ENCODE peak calls at places on chromosome 1, in four cellular contexts. B is fibroblast of lung, K is lower lobe of right lung, E is tibial nerve. F is an unnamed sample.

GRCh38 chr1:226973371-226973897 is 33.3 kb downstream of the COQ8A start:
- DNase-seq in B (no peak), K (no peak), E (no peak), F (peak)

GRCh38 chr1:114152211-114153050 is 1.2 kb downstream of the SYT6 start:
- DNase-seq in E (no peak), B (peak), K (peak), F (peak)

GRCh38 chr1:151130837-151131586 is 15.4 kb downstream of the SEMA6C start:
- DNase-seq in K (peak), B (peak), E (peak), F (peak)

GRCh38 chr1:118785246-118785645 is 202.9 kb downstream of the TBX15 start:
- DNase-seq in B (no peak), E (peak), K (no peak), F (peak)

GRCh38 chr1:226603030-226603960 is 54.7 kb downstream of the STUM start:
- DNase-seq in B (peak), E (peak), K (no peak), F (peak)

GRCh38 chr1:202311880-202312635 is 29.7 kb downstream of the UBE2T start:
- DNase-seq in K (no peak), E (no peak), B (no peak), F (no peak)

GRCh38 chr1:87833158-87833557 is 504.5 kb downstream of the LMO4 start:
- DNase-seq in K (no peak), B (peak), E (no peak), F (peak)

GRCh38 chr1:100034465-100034864 is 64.7 kb downstream of the SLC35A3 start:
- DNase-seq in B (peak), E (no peak), K (no peak), F (peak)

GRCh38 chr1:16231331-16232315 is 5.4 kb downstream of the CPLANE2 start:
- DNase-seq in K (peak), B (no peak), E (no peak), F (no peak)

GRCh38 chr1:154559496-154559950 is 1.1 kb upstream of the UBE2Q1 start:
- DNase-seq in B (peak), E (peak), K (peak), F (peak)

GRCh38 chr1:57162607-57163235 is 196.9 kb upstream of the C8B start:
- DNase-seq in K (no peak), B (no peak), E (no peak), F (no peak)

GRCh38 chr1:214604543-214604942 is 1.5 kb downstream of the CENPF start:
- DNase-seq in K (no peak), B (no peak), E (no peak), F (peak)

GRCh38 chr1:16067127-16067768 is 6.2 kb downstream of the FAM131C start:
- DNase-seq in B (no peak), E (no peak), K (no peak), F (no peak)

DNA sequence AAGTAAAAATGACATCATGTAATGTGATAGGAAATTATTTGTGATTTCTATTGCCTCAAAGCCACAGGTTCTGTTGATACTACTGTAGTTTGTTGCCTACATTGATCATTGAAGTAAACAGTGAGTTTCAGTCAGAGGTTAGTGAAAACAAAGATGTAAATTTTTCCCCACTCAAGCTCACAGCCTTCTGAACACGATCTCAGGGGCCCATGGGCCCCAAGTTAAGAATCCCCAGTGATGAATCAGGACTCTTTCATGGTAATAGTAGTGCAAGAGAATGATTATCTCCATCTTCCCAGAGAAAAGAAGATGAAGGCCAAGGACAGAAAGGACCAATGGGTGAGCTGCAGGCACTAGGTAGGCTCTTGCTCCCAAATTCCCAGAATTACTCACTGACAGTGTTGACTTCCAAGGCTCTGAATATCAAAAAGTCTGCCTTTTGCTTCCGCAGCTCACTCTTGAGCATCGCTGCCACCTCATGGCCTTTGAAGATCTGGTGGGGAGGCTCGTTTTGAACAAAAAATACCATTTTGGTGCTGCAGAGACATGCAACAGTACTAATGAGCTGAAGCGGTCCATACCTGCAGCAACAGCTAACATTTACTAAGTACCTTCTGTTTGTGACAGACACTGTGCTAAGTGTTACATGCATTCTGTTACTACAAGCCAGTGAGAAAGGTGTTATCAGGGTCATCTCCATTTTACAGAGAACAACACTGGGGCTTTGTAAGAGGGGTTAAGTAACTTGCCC is 113.3 kb downstream of the KIAA0319L start:
- DNase-seq in E (no peak), B (peak), K (no peak), F (peak)
- TF ChIP-seq CTCF in E (no peak), B (no peak), K (no peak), F (peak)

GRCh38 chr1:25503551-25504426 is 39.6 kb upstream of the LDLRAP1 start:
- DNase-seq in K (peak), B (no peak), E (no peak), F (no peak)
- TF ChIP-seq CTCF in K (peak), B (peak), E (peak), F (peak)

GRCh38 chr1:48127735-48128685 is 94.5 kb upstream of the SLC5A9 start:
- DNase-seq in E (no peak), K (no peak), B (no peak), F (no peak)
- TF ChIP-seq CTCF in E (no peak), K (no peak), B (no peak), F (no peak)

GRCh38 chr1:156281281-156282142 is 1.1 kb downstream of the SMG5 start:
- DNase-seq in K (no peak), E (no peak), B (peak), F (peak)
- TF ChIP-seq CTCF in K (no peak), E (no peak), B (no peak), F (peak)

GRCh38 chr1:35769188-35769758 is 505 bp downstream of the CLSPN start:
- DNase-seq in K (peak), E (peak), B (peak), F (peak)
- TF ChIP-seq CTCF in K (peak), E (no peak), B (peak), F (no peak)